ENCODE peak calls at places on chromosomes 12 and 14, in eight cellular contexts. X, H, S, T, K, M, I and C are unnamed samples.
A peak's percentile ranks its signal among the peaks of the same experiment; 100 is the strongest.

GRCh38 chr14:75182820-75183219 is 6.4 kb upstream of the TMED10 start:
- DNase-seq in X (no peak), H (no peak), S (no peak), T (peak; percentile 72), K (peak; percentile 92), M (no peak), I (no peak), C (peak; percentile 65)

GRCh38 chr12:32843528-32844095 is 53.0 kb downstream of the PKP2 start:
- DNase-seq in X (no peak), H (no peak), S (no peak), T (peak; percentile 5), K (no peak), M (no peak), I (no peak), C (peak; percentile 32)

GRCh38 chr12:112096667-112097066 is 11.9 kb downstream of the NAA25 start:
- DNase-seq in X (no peak), H (no peak), S (no peak), T (peak; percentile 51), K (peak; percentile 40), M (no peak), I (no peak), C (peak; percentile 76)

GRCh38 chr12:89861086-89861485 is 152.4 kb upstream of the ATP2B1 start:
- DNase-seq in X (no peak), H (no peak), S (no peak), T (no peak), K (no peak), M (no peak), I (no peak), C (no peak)

GRCh38 chr14:75989134-75989533 is 3.6 kb downstream of the IFT43 start:
- DNase-seq in X (no peak), H (peak; percentile 71), S (no peak), T (peak; percentile 91), K (no peak), M (peak; percentile 75), I (no peak), C (peak; percentile 80)

GRCh38 chr14:60339571-60339970 is 90.5 kb downstream of the PPM1A start:
- DNase-seq in X (no peak), H (no peak), S (no peak), T (no peak), K (no peak), M (no peak), I (no peak), C (no peak)

GRCh38 chr12:38949363-38949762 is 44.0 kb upstream of the CPNE8 start:
- DNase-seq in X (no peak), H (no peak), S (no peak), T (no peak), K (no peak), M (no peak), I (no peak), C (peak; percentile 28)

GRCh38 chr12:127811988-127812387 is 455.0 kb upstream of the TMEM132C start:
- DNase-seq in X (peak; percentile 18), H (peak; percentile 54), S (no peak), T (no peak), K (peak; percentile 85), M (no peak), I (no peak), C (peak; percentile 99)

GRCh38 chr12:10861366-10861765 is 12.1 kb upstream of the PRR4 start:
- DNase-seq in X (no peak), H (no peak), S (no peak), T (peak; percentile 6), K (no peak), M (no peak), I (no peak), C (peak; percentile 7)

GRCh38 chr12:121536929-121537813 is 43.7 kb downstream of the KDM2B start:
- DNase-seq in X (peak; percentile 89), H (peak; percentile 79), S (peak; percentile 87), T (peak; percentile 70), K (peak; percentile 81), M (peak; percentile 94), I (peak; percentile 97), C (peak; percentile 50)

GRCh38 chr12:130574402-130574801 is 141.7 kb downstream of the RIMBP2 start:
- DNase-seq in X (no peak), H (no peak), S (no peak), T (no peak), K (no peak), M (no peak), I (no peak), C (no peak)

GRCh38 chr12:1355396-1355795 is 239.0 kb downstream of the FBXL14 start:
- DNase-seq in X (no peak), H (no peak), S (no peak), T (peak; percentile 19), K (peak; percentile 48), M (no peak), I (no peak), C (peak; percentile 39)

DNA sequence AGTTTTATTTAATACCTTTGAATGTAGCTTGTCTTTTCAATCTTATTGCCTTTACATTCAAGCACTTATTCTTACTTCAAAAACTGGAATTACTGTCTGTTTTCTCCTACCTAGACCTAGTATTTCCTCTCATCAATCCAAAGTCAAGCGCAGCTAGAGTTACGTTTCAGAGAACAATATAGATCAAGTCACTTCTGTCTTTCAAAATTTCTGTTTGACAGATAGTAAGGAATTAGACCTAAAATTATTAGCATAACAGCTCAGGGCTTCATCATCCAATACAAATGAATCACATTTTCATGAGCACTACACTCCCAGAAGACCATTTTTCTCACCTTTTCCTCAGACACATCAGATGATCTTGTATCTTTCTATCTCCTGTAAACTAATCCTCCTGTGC is 170.6 kb downstream of the CCDC59 start:
- DNase-seq in X (no peak), H (no peak), S (no peak), T (no peak), K (no peak), M (no peak), I (no peak), C (no peak)
- H3K4me3 ChIP-seq in X (no peak overlapping the region), H (no peak overlapping the region), S (no peak overlapping the region), T (no peak overlapping the region), K (no peak overlapping the region), M (no peak overlapping the region), I (no peak overlapping the region), C (no peak overlapping the region)

GRCh38 chr12:68454855-68455254 is 122.7 kb upstream of the MDM1 start:
- DNase-seq in X (no peak), H (no peak), S (no peak), T (no peak), K (no peak), M (no peak), I (no peak), C (no peak)

GRCh38 chr12:68453278-68453677 is 121.1 kb upstream of the MDM1 start:
- DNase-seq in X (no peak), H (no peak), S (no peak), T (no peak), K (no peak), M (no peak), I (no peak), C (no peak)

GRCh38 chr12:68455676-68456345 is 123.6 kb upstream of the MDM1 start:
- DNase-seq in X (no peak), H (no peak), S (no peak), T (no peak), K (no peak), M (no peak), I (no peak), C (peak; percentile 22)

GRCh38 chr12:68451261-68452091 is 119.3 kb upstream of the MDM1 start:
- DNase-seq in X (no peak), H (peak; percentile 70), S (peak; percentile 38), T (peak; percentile 93), K (peak; percentile 69), M (no peak), I (no peak), C (peak; percentile 96)

DNA sequence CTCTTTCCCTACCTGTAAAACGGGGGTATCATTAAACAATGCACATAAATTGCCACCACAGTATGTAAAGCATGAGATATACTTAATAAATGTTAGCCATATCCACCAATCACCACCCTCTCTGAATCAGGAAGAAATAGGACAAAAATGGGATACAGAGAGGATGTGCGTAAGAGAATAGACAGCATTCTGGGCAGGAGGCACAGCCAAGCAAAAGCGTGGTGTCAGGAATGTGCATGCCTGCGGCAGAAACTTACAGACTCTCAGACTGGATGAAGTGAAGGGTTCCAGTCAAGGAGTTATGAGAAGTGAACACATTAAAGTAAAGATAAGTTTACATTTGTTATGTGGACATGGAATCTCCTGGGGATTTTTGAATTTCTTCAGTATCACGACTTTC is 121.7 kb upstream of the MDM1 start:
- DNase-seq in X (no peak), H (no peak), S (no peak), T (no peak), K (no peak), M (no peak), I (no peak), C (no peak)
- H3K4me1 ChIP-seq in X (peaks cover 52% of the 10 kb centered on the region), H (peaks cover 6% of the 10 kb centered on the region), S (peaks cover 5% of the 10 kb centered on the region), T (peaks cover 5% of the 10 kb centered on the region), K (peaks cover 22% of the 10 kb centered on the region), M (no peaks in the 10 kb centered on the region), I (peaks cover 9% of the 10 kb centered on the region), C (peaks cover 14% of the 10 kb centered on the region)

DNA sequence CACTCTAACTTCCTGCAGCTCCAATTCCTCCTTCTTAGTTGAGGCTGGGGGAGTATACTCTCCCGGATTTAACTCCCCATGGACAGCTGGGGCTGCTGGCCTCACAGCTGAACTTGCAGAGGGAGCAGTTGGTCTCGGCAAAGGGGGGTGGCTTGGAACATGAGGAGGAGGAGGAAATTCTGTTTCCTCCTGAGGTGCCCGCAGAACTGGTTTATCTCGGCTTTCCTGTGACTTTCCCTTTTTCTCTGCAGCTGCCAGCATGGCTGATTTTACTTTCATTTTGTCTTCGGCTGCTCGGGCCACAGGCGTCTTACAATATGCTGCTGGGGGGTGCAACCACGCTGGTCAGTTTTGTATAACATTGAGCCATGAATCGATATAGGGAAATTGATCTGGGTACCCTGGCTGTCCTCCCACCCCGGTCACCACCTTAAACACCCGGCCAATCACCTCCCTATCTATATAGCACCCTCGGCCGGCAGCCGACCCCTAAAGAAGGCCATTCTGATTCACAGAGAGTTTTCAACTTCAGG is 1317.6 kb downstream of the TMEM121 start:
- DNase-seq in X (no peak), H (peak; percentile 20), S (peak; percentile 51), T (no peak), K (no peak), M (no peak), I (peak; percentile 76), C (no peak)
- H3K4me3 ChIP-seq in X (peak overlapping the region; percentile 26), H (peak overlapping the region; percentile 26), S (peak overlapping the region; percentile 64), T (no peak overlapping the region), K (peak overlapping the region; percentile 74), M (peak overlapping the region; percentile 45), I (peak overlapping the region; percentile 88), C (no peak overlapping the region)

GRCh38 chr14:105197274-105197673 is 16.2 kb upstream of the NUDT14 start:
- DNase-seq in X (peak; percentile 71), H (no peak), S (no peak), T (peak; percentile 17), K (peak; percentile 74), M (no peak), I (no peak), C (peak; percentile 13)
- H3K4me1 ChIP-seq in X (peaks cover 94% of the 10 kb centered on the region), H (no peaks in the 10 kb centered on the region), S (peaks cover 44% of the 10 kb centered on the region), T (no peaks in the 10 kb centered on the region), K (peaks cover 3% of the 10 kb centered on the region), M (no peaks in the 10 kb centered on the region), I (peaks cover 16% of the 10 kb centered on the region), C (peaks cover 26% of the 10 kb centered on the region)